ENCODE peak calls at places on chromosomes 2 and 18, in eight cellular contexts. O, M, T, X, V, K, H and F are unnamed samples.

GRCh38 chr2:12717988-12718661 is 1.4 kb downstream of the TRIB2 start:
- DNase-seq in O (peak; percentile 33), M (peak; percentile 72), T (peak; percentile 65), X (no peak), V (no peak), K (peak; percentile 58), H (peak; percentile 38), F (peak; percentile 11)

GRCh38 chr2:212979799-212980198 is 171.6 kb downstream of the IKZF2 start:
- DNase-seq in O (no peak), M (no peak), T (no peak), X (no peak), V (no peak), K (no peak), H (no peak), F (no peak)

GRCh38 chr2:240615830-240616547 is 9.3 kb upstream of the GPR35 start:
- DNase-seq in O (peak; percentile 13), M (no peak), T (no peak), X (no peak), V (peak; percentile 1), K (peak; percentile 18), H (no peak), F (no peak)

GRCh38 chr2:19759880-19760279 is 141.9 kb downstream of the TTC32 start:
- DNase-seq in O (no peak), M (no peak), T (no peak), X (no peak), V (no peak), K (no peak), H (no peak), F (no peak)

GRCh38 chr2:191228861-191229260 is 16.3 kb upstream of the MYO1B start:
- DNase-seq in O (peak; percentile 37), M (no peak), T (no peak), X (peak; percentile 45), V (no peak), K (no peak), H (no peak), F (no peak)

GRCh38 chr2:152505495-152505906 is 170.5 kb downstream of the FMNL2 start:
- DNase-seq in O (peak; percentile 56), M (no peak), T (peak; percentile 60), X (no peak), V (no peak), K (no peak), H (peak; percentile 55), F (no peak)

GRCh38 chr2:84846041-84846663 is 34.7 kb downstream of the TRABD2A start:
- DNase-seq in O (no peak), M (no peak), T (peak; percentile 28), X (no peak), V (no peak), K (peak; percentile 62), H (peak; percentile 18), F (peak; percentile 25)

GRCh38 chr2:60033325-60033724 is 520.1 kb downstream of the BCL11A start:
- DNase-seq in O (no peak), M (no peak), T (no peak), X (no peak), V (no peak), K (no peak), H (no peak), F (no peak)

GRCh38 chr2:95669441-95669994 is 77.7 kb downstream of the TRIM43 start:
- DNase-seq in O (no peak), M (no peak), T (peak; percentile 50), X (no peak), V (no peak), K (no peak), H (no peak), F (no peak)

GRCh38 chr2:217604527-217605279 is 398.1 kb downstream of the TNS1 start:
- DNase-seq in O (peak; percentile 56), M (no peak), T (no peak), X (peak; percentile 25), V (no peak), K (no peak), H (no peak), F (no peak)

GRCh38 chr18:24296273-24296672 is 101.4 kb downstream of the OSBPL1A start:
- DNase-seq in O (no peak), M (no peak), T (no peak), X (no peak), V (no peak), K (no peak), H (peak; percentile 11), F (no peak)

GRCh38 chr2:171652411-171652775 is 34.9 kb upstream of the DYNC1I2 start:
- DNase-seq in O (no peak), M (no peak), T (peak; percentile 80), X (no peak), V (no peak), K (no peak), H (no peak), F (no peak)

GRCh38 chr2:171651667-171652410 is 35.4 kb upstream of the DYNC1I2 start:
- DNase-seq in O (no peak), M (no peak), T (no peak), X (no peak), V (no peak), K (no peak), H (no peak), F (no peak)

GRCh38 chr2:171655584-171655983 is 31.7 kb upstream of the DYNC1I2 start:
- DNase-seq in O (no peak), M (no peak), T (no peak), X (no peak), V (no peak), K (no peak), H (no peak), F (no peak)
- H3K4me3 ChIP-seq in O (no peak overlapping the region), M (no peak overlapping the region), T (no peak overlapping the region), X (no peak overlapping the region), V (no peak overlapping the region), K (no peak overlapping the region), H (no peak overlapping the region), F (no peak overlapping the region)

DNA sequence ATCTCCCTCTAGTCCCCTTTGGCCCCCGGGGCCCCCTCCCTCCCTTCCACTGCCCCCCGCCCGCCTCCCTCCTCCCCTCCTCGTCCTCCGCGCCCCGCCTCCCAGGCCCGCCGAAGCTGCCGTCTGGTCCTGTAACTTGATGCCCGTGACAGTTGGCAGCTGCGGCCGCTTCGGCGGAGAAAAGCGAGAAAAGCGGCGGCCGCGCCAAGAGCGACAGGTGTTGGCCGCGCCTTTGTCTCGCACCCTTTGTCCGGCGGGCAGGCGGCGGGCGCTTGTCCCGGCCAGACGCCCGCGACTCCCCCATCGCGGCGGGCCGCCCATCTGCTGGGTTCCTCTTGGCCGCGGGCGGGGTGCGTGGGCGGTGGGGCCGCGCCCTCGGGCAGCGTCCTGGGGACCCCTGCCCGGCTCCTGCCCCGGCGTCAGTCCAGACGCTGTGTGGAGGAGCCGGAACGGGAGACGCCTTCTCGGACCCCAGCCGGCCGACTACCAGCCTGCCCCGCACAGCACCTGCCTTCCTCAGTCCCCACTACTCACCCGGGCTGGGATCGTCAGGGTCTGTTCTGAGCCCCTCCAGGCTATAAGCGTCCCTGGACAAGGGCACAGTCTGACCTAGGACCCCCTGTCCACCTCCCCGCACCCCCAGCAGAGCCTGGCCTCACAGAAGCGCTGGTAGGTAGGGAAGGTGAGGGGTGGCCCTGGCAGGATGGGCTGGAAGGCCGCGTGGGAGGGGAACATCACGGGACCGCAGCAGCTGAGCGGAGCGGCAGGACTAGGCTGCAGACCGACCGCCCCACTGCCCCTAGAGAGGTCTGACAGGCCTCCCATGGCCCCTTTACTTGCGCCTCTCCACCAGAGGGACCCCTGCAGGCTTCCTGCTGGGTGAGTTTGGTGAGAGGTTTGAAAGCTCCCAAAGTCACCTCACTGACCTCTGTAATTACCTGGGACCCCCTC is 1.2 kb upstream of the HES6 start:
- DNase-seq in O (peak; percentile 78), M (no peak), T (peak; percentile 35), X (peak; percentile 36), V (no peak), K (peak; percentile 62), H (peak; percentile 33), F (no peak)
- H3K27me3 ChIP-seq in O (no peaks in the 10 kb centered on the region), M (peaks cover 6% of the 10 kb centered on the region), T (peaks cover 32% of the 10 kb centered on the region), X (peaks cover 27% of the 10 kb centered on the region), V (peaks cover 3% of the 10 kb centered on the region), K (peaks cover 4% of the 10 kb centered on the region), H (peaks cover 23% of the 10 kb centered on the region), F (peaks cover 6% of the 10 kb centered on the region)

GRCh38 chr2:104849036-104849551 is 4.8 kb upstream of the POU3F3 start:
- DNase-seq in O (no peak), M (no peak), T (no peak), X (no peak), V (no peak), K (no peak), H (no peak), F (no peak)

GRCh38 chr2:104851236-104852160 is 2.4 kb upstream of the POU3F3 start:
- DNase-seq in O (no peak), M (no peak), T (no peak), X (no peak), V (no peak), K (no peak), H (no peak), F (no peak)

GRCh38 chr2:104848526-104848925 is 5.4 kb upstream of the POU3F3 start:
- DNase-seq in O (no peak), M (no peak), T (no peak), X (no peak), V (no peak), K (no peak), H (no peak), F (no peak)

GRCh38 chr2:104850322-104851184 is 3.4 kb upstream of the POU3F3 start:
- DNase-seq in O (no peak), M (no peak), T (no peak), X (no peak), V (no peak), K (no peak), H (no peak), F (no peak)

DNA sequence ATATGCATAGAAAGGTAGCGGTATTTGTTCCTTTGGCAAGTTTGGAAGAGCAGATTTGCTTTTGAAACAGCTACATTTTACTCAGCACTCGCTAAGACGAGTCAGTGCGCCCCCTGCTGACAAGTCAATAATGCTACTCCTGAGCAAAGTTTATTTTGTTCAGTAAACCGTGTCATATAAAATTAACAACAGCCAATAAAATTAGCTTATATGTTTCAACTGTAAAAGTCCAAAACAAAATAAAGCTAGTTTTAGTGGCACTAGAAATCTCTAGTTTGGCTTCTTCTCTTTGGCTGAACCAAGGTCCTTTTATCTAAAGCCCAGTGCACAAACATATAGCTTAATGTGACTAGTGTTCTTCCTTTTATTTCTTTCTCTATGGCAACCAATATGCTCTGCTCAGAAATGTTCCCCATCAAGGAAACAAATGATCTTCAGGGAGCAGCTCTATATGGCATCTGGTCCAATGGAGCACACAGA is 4.3 kb upstream of the POU3F3 start:
- DNase-seq in O (no peak), M (no peak), T (peak; percentile 83), X (peak; percentile 67), V (no peak), K (no peak), H (peak; percentile 62), F (no peak)
- H3K27ac ChIP-seq in O (no peak overlapping the region), M (no peak overlapping the region), T (no peak overlapping the region), X (no peak overlapping the region), V (no peak overlapping the region), K (no peak overlapping the region), H (no peak overlapping the region), F (no peak overlapping the region)

GRCh38 chr2:88006912-88007439 is 9.4 kb downstream of the RNU2-63P start:
- DNase-seq in O (no peak), M (no peak), T (no peak), X (no peak), V (no peak), K (no peak), H (no peak), F (no peak)

GRCh38 chr2:88002359-88002707 is 14.0 kb downstream of the RNU2-63P start:
- DNase-seq in O (no peak), M (no peak), T (no peak), X (no peak), V (no peak), K (no peak), H (no peak), F (no peak)

GRCh38 chr2:88005776-88006175 is 10.6 kb downstream of the RNU2-63P start:
- DNase-seq in O (no peak), M (no peak), T (no peak), X (no peak), V (no peak), K (no peak), H (no peak), F (no peak)

GRCh38 chr2:88003074-88003755 is 13.1 kb downstream of the RNU2-63P start:
- DNase-seq in O (no peak), M (no peak), T (no peak), X (no peak), V (no peak), K (no peak), H (peak; percentile 16), F (no peak)
- H3K4me3 ChIP-seq in O (no peak overlapping the region), M (no peak overlapping the region), T (no peak overlapping the region), X (no peak overlapping the region), V (no peak overlapping the region), K (no peak overlapping the region), H (no peak overlapping the region), F (no peak overlapping the region)